ENCODE peak calls at places on chromosomes 13 and 19, in seven cellular contexts. One of them, this sample, is unnamed.
A peak's percentile ranks its signal among the peaks of the same experiment; 100 is the strongest.

GRCh38 chr13:113732176-113732960 is 26.7 kb upstream of the TMEM255B start:
- DNase-seq in stimulated activated CD8-positive, alpha-beta memory T cell treated with anti-CD3 and anti-CD28 coated beads, Interleukin-12 subunit alpha, Interleukin-12 subunit beta, amount 100 ng/mL, for 4 hours: no peak
- DNase-seq in uterus: no peak
- DNase-seq in pancreas: no peak
- DNase-seq in lower lobe of right lung: peak; percentile 33
- DNase-seq in activated CD4-positive, alpha-beta T cell treated with anti-CD3 and anti-CD28 coated beads for 48 hours: no peak
- DNase-seq in GM23248: no peak
- DNase-seq in this sample: no peak

GRCh38 chr19:28313633-28314032 is 899.3 kb downstream of the UQCRFS1 start:
- DNase-seq in stimulated activated CD8-positive, alpha-beta memory T cell treated with anti-CD3 and anti-CD28 coated beads, Interleukin-12 subunit alpha, Interleukin-12 subunit beta, amount 100 ng/mL, for 4 hours: no peak
- DNase-seq in uterus: no peak
- DNase-seq in pancreas: peak; percentile 30
- DNase-seq in lower lobe of right lung: no peak
- DNase-seq in activated CD4-positive, alpha-beta T cell treated with anti-CD3 and anti-CD28 coated beads for 48 hours: no peak
- DNase-seq in GM23248: peak; percentile 94
- DNase-seq in this sample: peak; percentile 69

GRCh38 chr13:22648325-22648758 is 532.4 kb upstream of the SGCG start:
- DNase-seq in stimulated activated CD8-positive, alpha-beta memory T cell treated with anti-CD3 and anti-CD28 coated beads, Interleukin-12 subunit alpha, Interleukin-12 subunit beta, amount 100 ng/mL, for 4 hours: no peak
- DNase-seq in uterus: no peak
- DNase-seq in pancreas: no peak
- DNase-seq in lower lobe of right lung: no peak
- DNase-seq in activated CD4-positive, alpha-beta T cell treated with anti-CD3 and anti-CD28 coated beads for 48 hours: no peak
- DNase-seq in GM23248: no peak
- DNase-seq in this sample: no peak

GRCh38 chr19:47229674-47230121 is 1.3 kb downstream of the BBC3 start:
- DNase-seq in stimulated activated CD8-positive, alpha-beta memory T cell treated with anti-CD3 and anti-CD28 coated beads, Interleukin-12 subunit alpha, Interleukin-12 subunit beta, amount 100 ng/mL, for 4 hours: no peak
- DNase-seq in uterus: no peak
- DNase-seq in pancreas: peak; percentile 29
- DNase-seq in lower lobe of right lung: no peak
- DNase-seq in activated CD4-positive, alpha-beta T cell treated with anti-CD3 and anti-CD28 coated beads for 48 hours: no peak
- DNase-seq in GM23248: peak; percentile 57
- DNase-seq in this sample: no peak

GRCh38 chr13:74687452-74688180 is 553.4 kb upstream of the KLF12 start:
- DNase-seq in stimulated activated CD8-positive, alpha-beta memory T cell treated with anti-CD3 and anti-CD28 coated beads, Interleukin-12 subunit alpha, Interleukin-12 subunit beta, amount 100 ng/mL, for 4 hours: no peak
- DNase-seq in uterus: peak; percentile 30
- DNase-seq in pancreas: no peak
- DNase-seq in lower lobe of right lung: no peak
- DNase-seq in activated CD4-positive, alpha-beta T cell treated with anti-CD3 and anti-CD28 coated beads for 48 hours: no peak
- DNase-seq in GM23248: no peak
- DNase-seq in this sample: no peak

GRCh38 chr13:30580852-30581502 is 36.7 kb upstream of the USPL1 start:
- DNase-seq in stimulated activated CD8-positive, alpha-beta memory T cell treated with anti-CD3 and anti-CD28 coated beads, Interleukin-12 subunit alpha, Interleukin-12 subunit beta, amount 100 ng/mL, for 4 hours: no peak
- DNase-seq in uterus: no peak
- DNase-seq in pancreas: peak; percentile 25
- DNase-seq in lower lobe of right lung: no peak
- DNase-seq in activated CD4-positive, alpha-beta T cell treated with anti-CD3 and anti-CD28 coated beads for 48 hours: no peak
- DNase-seq in GM23248: peak; percentile 20
- DNase-seq in this sample: no peak

GRCh38 chr13:46104868-46105267 is at the start of gene CPB2:
- DNase-seq in stimulated activated CD8-positive, alpha-beta memory T cell treated with anti-CD3 and anti-CD28 coated beads, Interleukin-12 subunit alpha, Interleukin-12 subunit beta, amount 100 ng/mL, for 4 hours: no peak
- DNase-seq in uterus: no peak
- DNase-seq in pancreas: no peak
- DNase-seq in lower lobe of right lung: no peak
- DNase-seq in activated CD4-positive, alpha-beta T cell treated with anti-CD3 and anti-CD28 coated beads for 48 hours: no peak
- DNase-seq in GM23248: no peak
- DNase-seq in this sample: no peak

GRCh38 chr13:29594310-29594709 is 1.2 kb downstream of the SLC7A1 start:
- DNase-seq in stimulated activated CD8-positive, alpha-beta memory T cell treated with anti-CD3 and anti-CD28 coated beads, Interleukin-12 subunit alpha, Interleukin-12 subunit beta, amount 100 ng/mL, for 4 hours: no peak
- DNase-seq in uterus: peak; percentile 52
- DNase-seq in pancreas: peak; percentile 56
- DNase-seq in lower lobe of right lung: no peak
- DNase-seq in activated CD4-positive, alpha-beta T cell treated with anti-CD3 and anti-CD28 coated beads for 48 hours: peak; percentile 67
- DNase-seq in GM23248: peak; percentile 88
- DNase-seq in this sample: peak; percentile 79

GRCh38 chr19:29943615-29944014 is 1.6 kb downstream of the URI1 start:
- DNase-seq in stimulated activated CD8-positive, alpha-beta memory T cell treated with anti-CD3 and anti-CD28 coated beads, Interleukin-12 subunit alpha, Interleukin-12 subunit beta, amount 100 ng/mL, for 4 hours: no peak
- DNase-seq in uterus: no peak
- DNase-seq in pancreas: no peak
- DNase-seq in lower lobe of right lung: no peak
- DNase-seq in activated CD4-positive, alpha-beta T cell treated with anti-CD3 and anti-CD28 coated beads for 48 hours: no peak
- DNase-seq in GM23248: peak; percentile 45
- DNase-seq in this sample: no peak

GRCh38 chr19:4534836-4535658 is at the start of gene PLIN5:
- DNase-seq in stimulated activated CD8-positive, alpha-beta memory T cell treated with anti-CD3 and anti-CD28 coated beads, Interleukin-12 subunit alpha, Interleukin-12 subunit beta, amount 100 ng/mL, for 4 hours: peak; percentile 24
- DNase-seq in uterus: peak; percentile 59
- DNase-seq in pancreas: peak; percentile 95
- DNase-seq in lower lobe of right lung: peak; percentile 88
- DNase-seq in activated CD4-positive, alpha-beta T cell treated with anti-CD3 and anti-CD28 coated beads for 48 hours: peak; percentile 60
- DNase-seq in GM23248: peak; percentile 40
- DNase-seq in this sample: peak; percentile 37

GRCh38 chr13:64553411-64554129 is 2676.6 kb downstream of the PCDH9 start:
- DNase-seq in stimulated activated CD8-positive, alpha-beta memory T cell treated with anti-CD3 and anti-CD28 coated beads, Interleukin-12 subunit alpha, Interleukin-12 subunit beta, amount 100 ng/mL, for 4 hours: no peak
- DNase-seq in uterus: no peak
- DNase-seq in pancreas: no peak
- DNase-seq in lower lobe of right lung: no peak
- DNase-seq in activated CD4-positive, alpha-beta T cell treated with anti-CD3 and anti-CD28 coated beads for 48 hours: no peak
- DNase-seq in GM23248: peak; percentile 61
- DNase-seq in this sample: no peak

GRCh38 chr13:21625366-21625765 is 21.4 kb upstream of the MICU2 start:
- DNase-seq in stimulated activated CD8-positive, alpha-beta memory T cell treated with anti-CD3 and anti-CD28 coated beads, Interleukin-12 subunit alpha, Interleukin-12 subunit beta, amount 100 ng/mL, for 4 hours: no peak
- DNase-seq in uterus: no peak
- DNase-seq in pancreas: no peak
- DNase-seq in lower lobe of right lung: no peak
- DNase-seq in activated CD4-positive, alpha-beta T cell treated with anti-CD3 and anti-CD28 coated beads for 48 hours: no peak
- DNase-seq in GM23248: peak; percentile 63
- DNase-seq in this sample: no peak